ENCODE peak calls at places on chromosomes 2 and 18, in eight cellular contexts. M is heart right ventricle, E is SJSA1, S is GM23248, B is lower lobe of right lung, A is DND-41, Y is stomach, G is tibial artery. J is an unnamed sample. For H3K4me1, the result is how much of the 10 kb centered on the place peaks cover.

GRCh38 chr18:35500113-35500512 is 2.4 kb upstream of the INO80C start:
- DNase-seq in Y (no peak), B (no peak), E (no peak), A (no peak), S (no peak), M (no peak), G (no peak), J (no peak)

GRCh38 chr2:196607073-196607472 is 32.4 kb upstream of the CCDC150 start:
- DNase-seq in B (no peak), G (no peak), E (no peak), A (no peak), Y (no peak), M (no peak), S (peak), J (no peak)

GRCh38 chr2:202780514-202781021 is 91.0 kb downstream of the ICA1L start:
- DNase-seq in A (no peak), M (no peak), B (no peak), S (peak), E (peak), Y (no peak), G (no peak), J (no peak)

GRCh38 chr2:231682546-231683291 is 25.6 kb upstream of the PTMA start:
- DNase-seq in B (no peak), S (no peak), E (no peak), G (no peak), Y (no peak), M (no peak), A (no peak), J (no peak)

GRCh38 chr2:100397976-100398375 is 19.5 kb downstream of the CHST10 start:
- DNase-seq in Y (no peak), B (no peak), M (no peak), S (no peak), A (no peak), E (no peak), G (no peak), J (no peak)

GRCh38 chr2:8692783-8693768 is 11.2 kb downstream of the ID2 start:
- DNase-seq in G (no peak), E (no peak), A (no peak), Y (peak), B (peak), S (no peak), M (peak), J (no peak)

GRCh38 chr18:48279312-48279711 is 129.9 kb downstream of the ZBTB7C start:
- DNase-seq in E (no peak), S (no peak), M (no peak), Y (no peak), B (no peak), A (no peak), G (no peak), J (no peak)

GRCh38 chr2:69559696-69560482 is 83.7 kb downstream of the AAK1 start:
- DNase-seq in B (no peak), G (no peak), Y (no peak), E (peak), S (peak), M (no peak), A (no peak), J (no peak)

GRCh38 chr18:37493352-37493935 is 72.2 kb downstream of the CELF4 start:
- DNase-seq in M (no peak), S (no peak), A (peak), Y (no peak), E (no peak), B (no peak), G (no peak), J (no peak)

GRCh38 chr2:1817256-1818127 is 73.2 kb upstream of the PXDN start:
- DNase-seq in G (peak), B (peak), Y (peak), E (peak), A (peak), M (peak), S (peak), J (no peak)

GRCh38 chr2:173229086-173229485 is 125.6 kb upstream of the CDCA7 start:
- DNase-seq in G (no peak), A (no peak), Y (no peak), E (no peak), B (no peak), M (no peak), S (no peak), J (no peak)

GRCh38 chr2:47950340-47951280 is 44.3 kb upstream of the FBXO11 start:
- DNase-seq in B (no peak), Y (no peak), S (peak), A (no peak), G (no peak), E (no peak), M (no peak), J (no peak)

GRCh38 chr2:81467096-81467495 is 1162.5 kb upstream of the LRRTM1 start:
- DNase-seq in E (no peak), A (no peak), M (peak), B (peak), G (no peak), Y (no peak), S (no peak), J (no peak)

GRCh38 chr2:74847075-74847858 is 13.3 kb downstream of the HK2 start:
- DNase-seq in G (no peak), A (no peak), E (no peak), M (no peak), S (peak), Y (no peak), B (no peak), J (no peak)

GRCh38 chr2:122384768-122385333 is 629.4 kb downstream of the TSN start:
- DNase-seq in Y (no peak), A (no peak), E (no peak), S (no peak), G (no peak), M (no peak), B (no peak), J (no peak)

GRCh38 chr2:238305092-238305862 is 15.0 kb upstream of the TRAF3IP1 start:
- DNase-seq in M (no peak), A (no peak), G (no peak), Y (no peak), S (no peak), B (no peak), E (no peak), J (no peak)

GRCh38 chr18:46478796-46479195 is 178.2 kb downstream of the LOXHD1 start:
- DNase-seq in G (no peak), E (no peak), B (no peak), M (no peak), A (no peak), S (no peak), Y (no peak), J (no peak)

GRCh38 chr2:222561817-222562424 is 94.0 kb downstream of the FARSB start:
- DNase-seq in Y (peak), S (peak), M (no peak), G (no peak), B (no peak), E (peak), A (peak), J (no peak)

GRCh38 chr2:128421861-128422311 is 103.2 kb upstream of the HS6ST1 start:
- DNase-seq in S (peak), A (peak), Y (peak), G (no peak), E (no peak), M (no peak), B (no peak), J (peak)

GRCh38 chr18:2920546-2921343 is 73.9 kb downstream of the EMILIN2 start:
- DNase-seq in S (no peak), G (no peak), E (no peak), A (no peak), Y (no peak), B (no peak), M (no peak), J (no peak)

GRCh38 chr2:212539145-212539880 is 711 bp upstream of the ERBB4 start:
- DNase-seq in M (peak), B (peak), A (no peak), G (peak), S (peak), E (no peak), Y (peak), J (no peak)

GRCh38 chr18:23617412-23618009 is 31.2 kb upstream of the NPC1 start:
- DNase-seq in E (no peak), Y (no peak), G (no peak), S (no peak), M (no peak), B (no peak), A (no peak), J (no peak)

GRCh38 chr2:23912054-23912453 is 14.9 kb downstream of the ATAD2B start:
- DNase-seq in B (no peak), M (no peak), G (no peak), A (no peak), S (peak), E (no peak), Y (no peak), J (no peak)

GRCh38 chr2:16303761-16304160 is 361.9 kb downstream of the CYRIA start:
- DNase-seq in Y (no peak), B (no peak), S (no peak), A (no peak), G (no peak), E (no peak), M (no peak), J (no peak)

GRCh38 chr2:13009027-13009426 is 292.3 kb downstream of the TRIB2 start:
- DNase-seq in G (no peak), E (no peak), S (peak), A (no peak), M (no peak), B (no peak), Y (no peak), J (peak)

GRCh38 chr2:64943387-64944150 is 45.6 kb upstream of the SLC1A4 start:
- DNase-seq in Y (peak), E (peak), B (no peak), A (no peak), S (peak), G (peak), M (peak), J (no peak)

GRCh38 chr2:218261424-218262273 is 834 bp downstream of the GPBAR1 start:
- DNase-seq in E (no peak), A (no peak), Y (no peak), M (no peak), B (no peak), G (no peak), S (no peak), J (no peak)

GRCh38 chr2:30707304-30707903 is 99.8 kb downstream of the CAPN13 start:
- DNase-seq in S (no peak), B (no peak), Y (no peak), G (no peak), M (no peak), A (no peak), E (no peak), J (no peak)

GRCh38 chr2:108449410-108450200 is 599 bp downstream of the GCC2 start:
- DNase-seq in M (no peak), B (no peak), Y (peak), A (peak), E (no peak), G (no peak), S (peak), J (no peak)

GRCh38 chr2:176129013-176129796 is at the start of gene HOXD8:
- DNase-seq in S (peak), M (peak), G (no peak), Y (no peak), B (no peak), A (no peak), E (peak), J (no peak)

DNA sequence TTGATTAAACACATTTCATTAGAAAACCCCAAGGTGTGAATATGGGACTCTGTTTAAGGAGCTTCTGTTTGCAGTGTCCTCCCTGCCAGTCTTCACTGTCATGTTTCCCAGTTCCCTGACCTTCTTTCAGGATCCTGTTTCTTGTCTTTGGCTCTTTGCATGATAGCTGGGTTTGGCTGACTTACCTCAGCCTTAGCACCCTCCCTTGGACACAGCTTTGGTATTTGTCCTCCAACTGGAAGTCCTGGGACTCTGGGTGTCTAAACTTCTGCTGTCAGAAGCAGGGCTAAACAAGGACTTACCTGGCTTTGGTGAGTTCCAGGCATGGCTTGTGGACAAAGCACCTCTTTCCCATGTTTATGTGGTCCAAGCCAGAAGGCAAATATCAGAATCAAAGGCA is 11.2 kb upstream of the PAIP2B start:
- DNase-seq in S (no peak), B (no peak), Y (no peak), G (no peak), E (no peak), M (no peak), A (no peak), J (no peak)
- H3K4me1 ChIP-seq in S (under half), B (under half), Y (under half), G (under half), E (under half), M (under half), A (under half), J (under half)

GRCh38 chr2:168541887-168542286 is 85.8 kb downstream of the CERS6 start:
- DNase-seq in B (no peak), Y (no peak), S (no peak), A (no peak), G (no peak), M (no peak), E (no peak), J (no peak)

GRCh38 chr2:168543037-168543436 is 87.0 kb downstream of the CERS6 start:
- DNase-seq in G (no peak), B (no peak), Y (no peak), A (no peak), E (no peak), S (no peak), M (no peak), J (no peak)

GRCh38 chr2:168539945-168540344 is 83.9 kb downstream of the CERS6 start:
- DNase-seq in E (no peak), A (no peak), Y (no peak), S (no peak), M (no peak), G (no peak), B (no peak), J (no peak)

GRCh38 chr2:168550670-168551069 is 94.6 kb downstream of the CERS6 start:
- DNase-seq in B (peak), A (no peak), E (no peak), M (peak), S (no peak), G (peak), Y (no peak), J (no peak)

DNA sequence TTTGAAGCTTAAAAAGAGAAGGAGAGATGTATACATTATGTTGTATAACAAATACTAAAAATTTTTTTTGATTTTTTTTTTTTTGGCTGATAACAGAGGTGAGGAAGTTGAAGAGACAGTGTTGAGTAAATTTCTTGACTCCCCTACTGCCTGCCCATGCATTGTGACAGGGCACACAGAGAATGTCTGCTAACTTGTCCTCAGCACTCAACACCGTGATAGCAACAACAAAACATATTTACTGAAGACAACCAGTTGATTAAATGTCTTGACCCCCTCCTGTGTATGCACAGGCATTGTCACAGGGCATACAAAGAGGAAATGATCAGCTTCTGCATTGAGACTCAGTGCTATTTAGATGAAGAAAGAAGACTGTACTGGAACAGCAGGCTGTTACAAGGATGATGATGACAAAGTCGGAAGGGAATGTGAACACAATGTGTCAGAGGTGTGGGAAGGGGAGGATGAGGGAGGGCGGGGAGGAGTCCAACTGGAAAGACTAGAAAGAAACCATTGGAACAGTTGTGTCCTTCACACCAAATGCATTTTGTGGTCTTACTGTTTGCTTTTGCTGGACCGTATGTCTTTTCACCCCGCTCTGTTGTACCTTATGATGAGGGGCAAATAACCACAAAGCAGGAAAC is 89.5 kb downstream of the CERS6 start:
- DNase-seq in A (no peak), G (no peak), B (no peak), Y (no peak), S (peak), E (peak), M (no peak), J (peak)
- H3K27ac ChIP-seq in A (no peak), G (no peak), B (no peak), Y (no peak), S (peak), E (peak), M (peak), J (peak)

GRCh38 chr2:98468621-98469236 is 24.1 kb downstream of the INPP4A start:
- DNase-seq in S (peak), A (no peak), E (no peak), B (no peak), M (no peak), G (no peak), Y (no peak), J (no peak)

GRCh38 chr2:98467652-98468051 is 23.0 kb downstream of the INPP4A start:
- DNase-seq in G (no peak), S (no peak), E (no peak), M (no peak), B (no peak), A (no peak), Y (no peak), J (no peak)

GRCh38 chr2:98465456-98466201 is 21.0 kb downstream of the INPP4A start:
- DNase-seq in Y (peak), A (peak), S (peak), G (peak), M (peak), B (peak), E (peak), J (no peak)

GRCh38 chr2:98464772-98465310 is 20.2 kb downstream of the INPP4A start:
- DNase-seq in E (no peak), B (no peak), M (no peak), A (peak), G (no peak), S (no peak), Y (no peak), J (no peak)

DNA sequence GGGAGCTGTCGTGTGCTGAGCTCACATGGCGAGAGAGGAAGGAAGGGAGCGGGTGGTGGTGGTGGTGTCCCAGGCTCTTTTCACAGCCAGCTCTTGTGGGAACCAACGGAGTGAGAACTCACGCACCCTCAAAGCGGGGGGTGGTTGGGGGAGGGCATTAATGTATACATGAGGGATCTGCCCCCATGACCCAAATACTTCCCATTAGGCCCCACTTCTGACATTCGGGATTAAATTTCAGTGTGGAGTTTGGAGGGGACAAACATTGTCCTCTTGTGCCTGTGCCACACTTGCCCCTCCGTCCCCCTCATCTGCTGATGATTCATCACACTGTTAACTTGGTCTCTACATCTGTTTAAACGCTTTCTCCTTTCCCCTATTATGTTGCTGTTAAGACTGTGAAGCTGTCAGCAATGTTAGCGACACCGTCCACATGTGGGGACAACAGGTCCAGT is 22.5 kb downstream of the INPP4A start:
- DNase-seq in M (no peak), Y (no peak), B (no peak), S (no peak), G (no peak), E (no peak), A (no peak), J (no peak)
- H3K4me1 ChIP-seq in M (half or more), Y (under half), B (half or more), S (under half), G (under half), E (under half), A (under half), J (under half)

DNA sequence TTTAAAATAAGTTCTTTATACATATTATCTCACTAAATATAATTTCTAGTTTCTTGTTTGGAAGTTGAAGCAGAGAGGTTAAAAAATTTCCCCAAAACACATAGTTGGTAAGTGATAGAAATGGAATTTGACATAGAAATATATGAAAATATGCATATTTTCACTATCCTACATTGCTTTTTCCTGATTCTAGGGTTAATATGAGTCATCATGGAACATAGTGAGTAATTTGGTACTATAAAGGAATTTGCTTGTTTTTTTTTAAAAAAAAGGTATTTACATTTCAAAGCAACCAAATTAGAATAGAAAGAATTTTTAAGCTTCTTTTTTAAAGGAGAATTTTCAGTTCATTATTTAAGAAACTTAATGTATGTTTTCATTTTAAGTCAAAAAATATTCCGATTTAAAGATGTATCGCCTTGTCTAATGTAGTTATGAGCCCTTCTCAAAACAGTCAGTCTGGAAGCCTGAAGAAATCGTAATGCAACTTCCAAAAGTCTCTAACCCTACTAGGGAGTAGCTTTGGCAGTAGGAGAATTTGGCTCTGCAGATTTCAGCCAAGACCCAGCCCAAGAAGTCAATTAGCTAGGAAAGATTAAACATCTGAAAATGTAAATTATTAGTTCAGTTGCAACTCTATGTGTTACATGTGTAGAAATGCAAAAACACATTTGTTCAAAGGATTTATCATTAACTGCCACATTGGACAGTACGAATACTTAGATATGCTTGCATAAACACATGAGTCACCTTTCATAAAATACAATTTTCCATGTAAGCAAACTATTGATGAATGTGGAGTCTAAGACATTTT is 147.3 kb downstream of the RDH14 start:
- DNase-seq in Y (no peak), A (no peak), M (no peak), G (no peak), S (peak), E (peak), B (no peak), J (no peak)
- H3K27ac ChIP-seq in Y (peak), A (no peak), M (peak), G (no peak), S (peak), E (peak), B (no peak), J (peak)

GRCh38 chr2:55012648-55013484 is 37.4 kb downstream of the RTN4 start:
- DNase-seq in S (no peak), E (no peak), G (no peak), A (no peak), M (no peak), B (no peak), Y (no peak), J (no peak)

GRCh38 chr2:55010149-55010591 is 40.1 kb downstream of the RTN4 start:
- DNase-seq in M (no peak), E (no peak), G (peak), A (peak), Y (peak), S (peak), B (peak), J (no peak)

GRCh38 chr2:55009277-55010055 is 40.8 kb downstream of the RTN4 start:
- DNase-seq in M (no peak), S (peak), B (no peak), E (no peak), G (no peak), Y (no peak), A (no peak), J (no peak)

GRCh38 chr2:55011741-55012574 is 38.3 kb downstream of the RTN4 start:
- DNase-seq in E (no peak), A (no peak), S (no peak), B (no peak), Y (no peak), M (no peak), G (no peak), J (no peak)

DNA sequence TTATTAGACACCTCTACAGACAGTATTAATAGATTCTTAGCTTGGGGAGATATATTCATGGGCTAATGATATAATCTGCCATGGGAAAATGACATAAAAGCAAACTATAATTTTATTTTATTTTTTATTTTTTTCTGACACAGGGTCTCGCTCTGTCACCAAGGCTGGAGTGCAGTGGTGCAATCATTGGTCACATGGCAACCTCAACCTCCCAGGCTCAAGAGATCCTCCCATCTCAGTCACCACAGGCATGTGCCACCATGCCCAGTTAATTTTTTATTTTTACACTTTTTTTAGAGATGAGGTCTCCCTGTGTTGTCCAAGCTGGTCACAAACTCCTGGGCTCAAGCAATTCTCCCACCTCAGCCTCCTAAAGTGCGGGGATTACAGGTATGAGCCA is 39.3 kb downstream of the RTN4 start:
- DNase-seq in S (peak), E (no peak), B (peak), Y (no peak), G (peak), A (no peak), M (no peak), J (no peak)
- H3K4me1 ChIP-seq in S (half or more), E (under half), B (half or more), Y (half or more), G (half or more), A (under half), M (half or more), J (half or more)